ENCODE peak calls at places on chromosomes 3 and 15, in seven cellular contexts. Q is K562, E is SK-N-SH, G is HCT116, Y is GM12878, K is HepG2, I is H1. U is an unnamed sample.
A peak's percentile ranks its signal among the peaks of the same experiment; 100 is the strongest.

GRCh38 chr3:72888546-72889309 is 882 bp downstream of the GXYLT2 start:
- DNase-seq in Q (no peak), E (no peak), G (no peak), Y (no peak), K (peak; percentile 51), I (peak; percentile 17), U (no peak)

GRCh38 chr15:65318870-65319356 is 14.4 kb downstream of the RNU5B-1 start:
- DNase-seq in Q (peak; percentile 90), E (peak; percentile 86), G (peak; percentile 66), Y (no peak), K (peak; percentile 68), I (no peak), U (peak; percentile 82)

GRCh38 chr3:81778678-81779182 is 17.3 kb upstream of the GBE1 start:
- DNase-seq in Q (no peak), E (no peak), G (no peak), Y (peak; percentile 39), K (no peak), I (no peak), U (no peak)

GRCh38 chr15:80093854-80094418 is 34.5 kb downstream of the ZFAND6 start:
- DNase-seq in Q (peak; percentile 9), E (peak; percentile 23), G (no peak), Y (no peak), K (no peak), I (no peak), U (no peak)

GRCh38 chr3:35296533-35296932 is 342.8 kb upstream of the ARPP21 start:
- DNase-seq in Q (no peak), E (no peak), G (no peak), Y (no peak), K (no peak), I (no peak), U (no peak)

GRCh38 chr15:60945196-60945595 is 283.9 kb downstream of the RORA start:
- DNase-seq in Q (no peak), E (peak; percentile 87), G (no peak), Y (no peak), K (no peak), I (no peak), U (no peak)

GRCh38 chr3:131233900-131234667 is 147.5 kb upstream of the NUDT16 start:
- DNase-seq in Q (no peak), E (peak; percentile 37), G (no peak), Y (no peak), K (no peak), I (no peak), U (no peak)

GRCh38 chr15:88982304-88982945 is 69.2 kb upstream of the MFGE8 start:
- DNase-seq in Q (no peak), E (peak; percentile 44), G (no peak), Y (peak; percentile 83), K (no peak), I (no peak), U (no peak)

GRCh38 chr3:45182915-45183881 is 37.0 kb upstream of the CDCP1 start:
- DNase-seq in Q (peak; percentile 87), E (no peak), G (peak; percentile 35), Y (no peak), K (peak; percentile 7), I (no peak), U (peak; percentile 84)

GRCh38 chr3:48269592-48269991 is 28.7 kb downstream of the ZNF589 start:
- DNase-seq in Q (no peak), E (no peak), G (no peak), Y (no peak), K (no peak), I (no peak), U (no peak)

GRCh38 chr15:87155771-87156170 is 1076.1 kb downstream of the AGBL1 start:
- DNase-seq in Q (no peak), E (no peak), G (no peak), Y (no peak), K (no peak), I (no peak), U (no peak)

GRCh38 chr15:87154771-87155170 is 1075.1 kb downstream of the AGBL1 start:
- DNase-seq in Q (no peak), E (no peak), G (no peak), Y (no peak), K (no peak), I (no peak), U (no peak)
- TF ChIP-seq JUND in Q (no peak), E (no peak), G (no peak), Y (no peak), K (no peak), I (no peak), U (no peak)

GRCh38 chr15:66862878-66863335 is 160.9 kb downstream of the SMAD6 start:
- DNase-seq in Q (peak; percentile 83), E (peak; percentile 78), G (peak; percentile 71), Y (peak; percentile 33), K (peak; percentile 60), I (peak; percentile 77), U (peak; percentile 85)

GRCh38 chr15:66864086-66864830 is 162.2 kb downstream of the SMAD6 start:
- DNase-seq in Q (no peak), E (no peak), G (no peak), Y (no peak), K (no peak), I (no peak), U (no peak)

GRCh38 chr15:66863382-66864085 is 161.5 kb downstream of the SMAD6 start:
- DNase-seq in Q (no peak), E (no peak), G (no peak), Y (no peak), K (no peak), I (no peak), U (no peak)

GRCh38 chr15:66860844-66861243 is 158.8 kb downstream of the SMAD6 start:
- DNase-seq in Q (no peak), E (no peak), G (no peak), Y (no peak), K (no peak), I (no peak), U (no peak)

DNA sequence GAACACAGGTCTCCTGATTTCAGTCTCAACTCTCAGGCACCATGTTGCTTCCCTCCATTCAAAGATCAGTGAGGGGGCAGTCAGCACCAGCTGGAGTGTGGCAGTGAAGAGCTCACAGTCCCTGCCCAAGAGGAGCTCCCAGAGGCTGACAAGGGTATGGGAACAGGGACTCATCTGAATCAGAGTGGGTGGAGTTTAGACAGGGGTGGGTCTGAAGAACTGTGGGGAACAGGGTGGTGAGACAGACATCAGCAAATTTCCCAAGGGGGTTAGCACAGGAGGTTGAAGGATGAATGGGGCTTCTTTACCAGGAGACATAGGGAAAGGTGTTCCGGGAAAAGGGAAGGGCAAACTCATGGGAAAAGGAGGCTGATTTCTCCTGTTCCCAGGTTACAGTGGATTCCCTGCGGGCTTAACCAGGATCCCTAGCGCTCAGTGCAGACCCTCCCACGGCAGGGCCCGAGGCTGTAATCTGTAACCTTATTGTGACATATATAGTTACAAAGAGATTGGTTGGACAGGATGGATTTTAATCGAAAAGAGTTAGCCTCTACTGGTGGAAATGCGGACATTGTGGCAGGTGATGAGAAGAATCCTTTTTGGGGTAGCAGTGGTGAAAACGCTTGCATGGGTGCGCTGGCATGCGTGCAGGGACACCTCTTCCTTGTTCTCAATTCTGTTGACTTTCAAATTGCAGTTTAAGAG is 160.2 kb downstream of the SMAD6 start:
- DNase-seq in Q (no peak), E (no peak), G (no peak), Y (no peak), K (no peak), I (no peak), U (no peak)
- TF ChIP-seq JUND in Q (no peak), E (no peak), G (no peak), Y (no peak), K (no peak), I (no peak), U (no peak)

GRCh38 chr3:49952924-49953323 is 13.0 kb downstream of the RBM6 start:
- DNase-seq in Q (no peak), E (no peak), G (no peak), Y (no peak), K (no peak), I (no peak), U (no peak)
- TF ChIP-seq JUND in Q (no peak), E (no peak), G (no peak), Y (no peak), K (no peak), I (no peak), U (no peak)

GRCh38 chr3:111173906-111174305 is 102.3 kb downstream of the NECTIN3 start:
- DNase-seq in Q (no peak), E (no peak), G (no peak), Y (no peak), K (no peak), I (no peak), U (no peak)

GRCh38 chr3:111173328-111173900 is 101.8 kb downstream of the NECTIN3 start:
- DNase-seq in Q (no peak), E (no peak), G (no peak), Y (no peak), K (no peak), I (no peak), U (no peak)
- TF ChIP-seq JUND in Q (no peak), E (no peak), G (no peak), Y (no peak), K (no peak), I (no peak), U (no peak)

DNA sequence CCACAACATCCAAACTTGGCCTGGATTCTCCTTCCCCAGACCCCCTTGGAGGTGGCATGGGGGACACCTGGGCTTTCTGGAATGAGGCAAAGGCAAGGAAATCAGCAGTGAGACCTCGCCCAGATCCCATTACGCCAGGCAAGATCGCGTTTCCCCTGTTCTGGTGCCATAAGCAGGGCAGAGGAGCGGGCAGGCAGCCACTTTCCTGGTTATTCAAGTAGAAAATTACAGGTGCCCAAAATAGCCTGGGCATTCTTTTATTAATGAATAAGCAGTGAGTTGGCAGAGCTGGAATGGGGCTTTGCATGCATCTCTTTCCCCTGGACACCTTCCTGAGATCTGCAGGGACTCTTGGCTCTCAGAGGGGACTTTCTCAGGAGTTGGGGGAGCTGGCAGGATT is 31.5 kb upstream of the FAM107A start:
- DNase-seq in Q (no peak), E (no peak), G (no peak), Y (no peak), K (no peak), I (no peak), U (no peak)
- TF ChIP-seq JUND in Q (no peak), E (no peak), G (no peak), Y (no peak), K (no peak), I (no peak), U (no peak)